ENCODE peak calls at places on chromosomes 5 and 9, in four cellular contexts. R, M, V and J are unnamed samples.

GRCh38 chr9:111938427-111938800 is 41.8 kb downstream of the UGCG start:
- DNase-seq in M (no peak), R (no peak), V (no peak), J (no peak)

GRCh38 chr5:19179561-19179960 is 808.4 kb downstream of the CDH18 start:
- DNase-seq in R (no peak), M (no peak), V (no peak), J (no peak)

GRCh38 chr5:176774216-176775171 is 35.9 kb upstream of the UNC5A start:
- DNase-seq in V (no peak), M (no peak), R (no peak), J (no peak)

GRCh38 chr5:178351950-178352349 is 119.3 kb upstream of the PHYKPL start:
- DNase-seq in V (no peak), M (no peak), R (no peak), J (no peak)

GRCh38 chr5:105587963-105588662 is 2025.5 kb upstream of the NUDT12 start:
- DNase-seq in R (no peak), V (no peak), M (no peak), J (no peak)

GRCh38 chr5:150125334-150125733 is 30.3 kb downstream of the PDGFRB start:
- DNase-seq in M (no peak), V (no peak), R (no peak), J (no peak)

GRCh38 chr9:124040186-124040920 is 28.8 kb downstream of the LHX2 start:
- DNase-seq in R (no peak), V (peak), M (no peak), J (no peak)

GRCh38 chr5:120122711-120123110 is 341.4 kb upstream of the PRR16 start:
- DNase-seq in V (no peak), R (no peak), M (no peak), J (no peak)

GRCh38 chr5:1298723-1299510 is 4.0 kb upstream of the TERT start:
- DNase-seq in M (no peak), V (no peak), R (no peak), J (no peak)

GRCh38 chr9:116689633-116690032 is 2.5 kb downstream of the TRIM32 start:
- DNase-seq in V (no peak), R (no peak), M (no peak), J (no peak)

GRCh38 chr5:42992035-42992570 is 48.0 kb downstream of the ANXA2R start:
- DNase-seq in V (no peak), R (peak), M (peak), J (no peak)

GRCh38 chr5:159163027-159163699 is 46.2 kb downstream of the RNF145 start:
- DNase-seq in V (no peak), M (no peak), R (peak), J (no peak)

GRCh38 chr5:66891184-66891925 is 295.2 kb downstream of the MAST4 start:
- DNase-seq in R (no peak), V (no peak), M (peak), J (no peak)

GRCh38 chr5:116626272-116626723 is 51.7 kb upstream of the SEMA6A start:
- DNase-seq in V (no peak), R (no peak), M (peak), J (no peak)

GRCh38 chr5:149265559-149265958 is 6.1 kb upstream of the AFAP1L1 start:
- DNase-seq in M (no peak), V (no peak), R (peak), J (peak)

GRCh38 chr5:27548415-27548814 is 510.0 kb upstream of the CDH9 start:
- DNase-seq in R (no peak), V (no peak), M (no peak), J (no peak)

GRCh38 chr9:19940808-19941207 is 152.0 kb upstream of the SLC24A2 start:
- DNase-seq in R (no peak), M (no peak), V (no peak), J (no peak)

GRCh38 chr9:97558701-97559101 is 57.2 kb downstream of the TMOD1 start:
- DNase-seq in R (no peak), M (no peak), V (no peak), J (no peak)

GRCh38 chr5:43192558-43193170 is 639 bp downstream of the NIM1K start:
- DNase-seq in M (no peak), V (no peak), R (no peak), J (no peak)

GRCh38 chr9:85640425-85640824 is 101.3 kb downstream of the AGTPBP1 start:
- DNase-seq in R (no peak), V (no peak), M (no peak), J (no peak)

GRCh38 chr5:177378884-177379883 is 5.0 kb upstream of the SLC34A1 start:
- DNase-seq in R (peak), M (no peak), V (peak), J (no peak)

GRCh38 chr9:90830977-90831376 is 29.4 kb downstream of the SYK start:
- DNase-seq in M (peak), R (no peak), V (no peak), J (no peak)

GRCh38 chr5:62627901-62628300 is 49.3 kb downstream of the LRRC70 start:
- DNase-seq in V (no peak), R (no peak), M (no peak), J (no peak)

GRCh38 chr5:62386824-62387223 is 16.9 kb downstream of the DIMT1 start:
- DNase-seq in M (no peak), R (no peak), V (no peak), J (peak)

GRCh38 chr9:95137587-95138145 is 179.8 kb downstream of the FANCC start:
- DNase-seq in V (no peak), R (no peak), M (peak), J (no peak)

GRCh38 chr5:137521246-137521645 is 22.1 kb upstream of the SPOCK1 start:
- DNase-seq in V (no peak), M (no peak), R (no peak), J (no peak)

GRCh38 chr9:97109194-97109811 is 70.4 kb upstream of the CTSV start:
- DNase-seq in R (peak), M (peak), V (no peak), J (peak)

GRCh38 chr9:132006657-132007370 is 72.9 kb downstream of the MED27 start:
- DNase-seq in V (no peak), R (no peak), M (peak), J (no peak)

GRCh38 chr9:120456218-120456617 is 123.7 kb downstream of the CDK5RAP2 start:
- DNase-seq in R (no peak), V (no peak), M (no peak), J (no peak)